ENCODE peak calls at places on chromosomes 4 and X, in seven cellular contexts. V, S, T, G, K, I and J are unnamed samples.

GRCh38 chr4:153083447-153083921 is 120.8 kb upstream of the TRIM2 start:
- DNase-seq in I (peak), T (peak), K (peak), S (peak), G (peak), V (peak), J (peak)

GRCh38 chr4:1753692-1754311 is 32.5 kb downstream of the TACC3 start:
- DNase-seq in I (no peak), G (no peak), K (peak), T (no peak), V (no peak), S (no peak), J (no peak)

GRCh38 chrX:7435822-7436221 is 287.9 kb upstream of the PUDP start:
- DNase-seq in S (no peak), V (no peak), K (no peak), G (no peak), T (no peak), I (no peak), J (no peak)

GRCh38 chr4:16122784-16123183 is 39.0 kb upstream of the PROM1 start:
- DNase-seq in V (peak), T (no peak), S (no peak), G (no peak), I (no peak), K (no peak), J (no peak)

GRCh38 chrX:119488749-119489148 is 20.5 kb downstream of the SLC25A5 start:
- DNase-seq in S (peak), G (no peak), V (peak), T (no peak), I (peak), K (peak), J (peak)

GRCh38 chrX:133958997-133959688 is 26.3 kb downstream of the GPC3 start:
- DNase-seq in G (no peak), V (no peak), S (no peak), I (peak), T (no peak), K (no peak), J (no peak)

GRCh38 chr4:2262145-2262943 is 435 bp upstream of the MXD4 start:
- DNase-seq in T (peak), V (peak), I (peak), K (peak), G (peak), S (peak), J (peak)

GRCh38 chr4:120633810-120634209 is 288.7 kb downstream of the PRDM5 start:
- DNase-seq in I (no peak), T (no peak), V (no peak), G (no peak), K (no peak), S (no peak), J (no peak)

GRCh38 chr4:24763631-24764302 is 31.6 kb upstream of the SOD3 start:
- DNase-seq in K (no peak), T (no peak), I (peak), V (no peak), S (peak), G (no peak), J (peak)

GRCh38 chrX:119004920-119005524 is 30.6 kb downstream of the LONRF3 start:
- DNase-seq in T (no peak), I (peak), K (peak), V (peak), G (peak), S (peak), J (no peak)

GRCh38 chr4:7941111-7942018 is 1.7 kb upstream of the AFAP1 start:
- DNase-seq in K (no peak), T (no peak), V (no peak), G (no peak), I (peak), S (no peak), J (no peak)

GRCh38 chr4:150580244-150580643 is 1.7 kb upstream of the MAB21L2 start:
- DNase-seq in S (no peak), V (no peak), T (no peak), K (no peak), I (no peak), G (no peak), J (no peak)

GRCh38 chr4:95153182-95153581 is 395.4 kb downstream of the BMPR1B start:
- DNase-seq in T (no peak), K (no peak), V (no peak), I (no peak), S (no peak), G (no peak), J (no peak)

GRCh38 chr4:77015390-77015789 is 60.4 kb downstream of the CCNI start:
- DNase-seq in T (no peak), G (no peak), V (no peak), S (no peak), K (no peak), I (no peak), J (no peak)

GRCh38 chr4:8557151-8558076 is 22.8 kb upstream of the GPR78 start:
- DNase-seq in K (no peak), S (no peak), I (no peak), T (no peak), V (no peak), G (no peak), J (no peak)

GRCh38 chr4:40934671-40935070 is 184.9 kb downstream of the NSUN7 start:
- DNase-seq in S (no peak), G (no peak), I (no peak), K (no peak), T (no peak), V (no peak), J (no peak)

GRCh38 chr4:145279122-145279960 is 99.0 kb upstream of the OTUD4 start:
- DNase-seq in S (no peak), K (no peak), G (no peak), V (no peak), I (peak), T (no peak), J (no peak)

GRCh38 chr4:38490753-38491446 is 173.1 kb upstream of the KLF3 start:
- DNase-seq in V (no peak), K (peak), G (peak), S (no peak), I (no peak), T (no peak), J (no peak)

GRCh38 chrX:132954323-132954722 is 4.1 kb downstream of the HS6ST2 start:
- DNase-seq in T (no peak), V (no peak), S (no peak), K (no peak), G (no peak), I (peak), J (no peak)

GRCh38 chrX:1139101-1139500 is 73.3 kb downstream of the CRLF2 start:
- DNase-seq in I (no peak), K (no peak), T (no peak), S (no peak), G (no peak), V (no peak), J (no peak)

GRCh38 chr4:73815145-73815544 is 21.3 kb upstream of the CXCL6 start:
- DNase-seq in I (peak), T (no peak), G (peak), V (no peak), S (no peak), K (no peak), J (no peak)

GRCh38 chr4:169612869-169613859 is 781 bp upstream of the NEK1 start:
- DNase-seq in K (peak), T (peak), I (peak), V (peak), S (peak), G (peak), J (no peak)

GRCh38 chrX:129653985-129654651 is 638 bp downstream of the APLN start:
- DNase-seq in G (no peak), I (peak), S (no peak), K (no peak), V (peak), T (peak), J (no peak)

GRCh38 chrX:147900349-147900748 is 11.4 kb upstream of the FMR1 start:
- DNase-seq in V (no peak), G (no peak), I (no peak), K (peak), T (no peak), S (no peak), J (no peak)

GRCh38 chr4:175109933-175110332 is 191.8 kb downstream of the ADAM29 start:
- DNase-seq in K (no peak), G (no peak), V (no peak), T (no peak), I (no peak), S (no peak), J (no peak)

GRCh38 chr4:123299212-123299651 is 97.4 kb upstream of the SPRY1 start:
- DNase-seq in G (no peak), S (no peak), I (peak), V (no peak), T (no peak), K (no peak), J (no peak)

GRCh38 chrX:103398321-103398937 is 22.1 kb downstream of the BEX3 start:
- DNase-seq in V (no peak), G (no peak), S (no peak), K (peak), I (peak), T (no peak), J (no peak)

GRCh38 chr4:28238756-28239155 is 1378.1 kb downstream of the STIM2 start:
- DNase-seq in K (no peak), V (no peak), I (no peak), T (no peak), S (no peak), G (no peak), J (no peak)

GRCh38 chr4:101191302-101192098 is 155.8 kb downstream of the PPP3CA start:
- DNase-seq in S (no peak), K (no peak), T (peak), I (no peak), G (peak), V (no peak), J (no peak)

GRCh38 chr4:14856076-14856926 is 146.0 kb upstream of the CPEB2 start:
- DNase-seq in K (peak), I (peak), T (no peak), V (peak), G (no peak), S (no peak), J (no peak)

GRCh38 chr4:2824329-2825183 is 19.1 kb upstream of the ADD1 start:
- DNase-seq in T (no peak), K (no peak), S (no peak), I (no peak), V (no peak), G (no peak), J (no peak)

GRCh38 chrX:84907324-84907946 is 96.2 kb upstream of the APOOL start:
- DNase-seq in G (peak), V (no peak), I (peak), K (no peak), S (no peak), T (no peak), J (no peak)

GRCh38 chr4:6198768-6199343 is 1.5 kb downstream of the JAKMIP1 start:
- DNase-seq in K (no peak), I (no peak), G (no peak), V (peak), S (peak), T (no peak), J (no peak)

GRCh38 chr4:15754323-15754722 is 23.8 kb upstream of the CD38 start:
- DNase-seq in G (no peak), S (no peak), V (no peak), T (no peak), K (no peak), I (peak), J (no peak)